ENCODE peak calls at places on chromosomes 7 and 10, in nine cellular contexts. One of them, this sample, is unnamed.

GRCh38 chr7:151386301-151387160 is 23.3 kb downstream of the WDR86 start:
- DNase-seq in SW480: peak
- DNase-seq in retina: no peak
- DNase-seq in body of pancreas: peak
- DNase-seq in cardiac muscle cell: no peak
- DNase-seq in activated CD8-positive, alpha-beta memory T cell treated with anti-CD3 and anti-CD28 coated beads for 4 hours: no peak
- DNase-seq in T-helper 17 cell: no peak
- DNase-seq in CD8-positive, alpha-beta memory T cell: no peak
- DNase-seq in GM23248: no peak
- DNase-seq in this sample: no peak

GRCh38 chr7:80496586-80496985 is 15.3 kb downstream of the GNAT3 start:
- DNase-seq in SW480: no peak
- DNase-seq in retina: no peak
- DNase-seq in body of pancreas: no peak
- DNase-seq in cardiac muscle cell: no peak
- DNase-seq in activated CD8-positive, alpha-beta memory T cell treated with anti-CD3 and anti-CD28 coated beads for 4 hours: no peak
- DNase-seq in T-helper 17 cell: no peak
- DNase-seq in CD8-positive, alpha-beta memory T cell: no peak
- DNase-seq in GM23248: peak
- DNase-seq in this sample: no peak

GRCh38 chr10:49700997-49701396 is 21.5 kb downstream of the C10orf53 start:
- DNase-seq in SW480: peak
- DNase-seq in retina: no peak
- DNase-seq in body of pancreas: no peak
- DNase-seq in cardiac muscle cell: no peak
- DNase-seq in activated CD8-positive, alpha-beta memory T cell treated with anti-CD3 and anti-CD28 coated beads for 4 hours: no peak
- DNase-seq in T-helper 17 cell: no peak
- DNase-seq in CD8-positive, alpha-beta memory T cell: no peak
- DNase-seq in GM23248: no peak
- DNase-seq in this sample: no peak

GRCh38 chr10:104479906-104480579 is 126.4 kb downstream of the CFAP58 start:
- DNase-seq in SW480: no peak
- DNase-seq in retina: no peak
- DNase-seq in body of pancreas: no peak
- DNase-seq in cardiac muscle cell: peak
- DNase-seq in activated CD8-positive, alpha-beta memory T cell treated with anti-CD3 and anti-CD28 coated beads for 4 hours: no peak
- DNase-seq in T-helper 17 cell: no peak
- DNase-seq in CD8-positive, alpha-beta memory T cell: no peak
- DNase-seq in GM23248: no peak
- DNase-seq in this sample: no peak

GRCh38 chr10:125113661-125114388 is 46.5 kb downstream of the CTBP2 start:
- DNase-seq in SW480: no peak
- DNase-seq in retina: no peak
- DNase-seq in body of pancreas: no peak
- DNase-seq in cardiac muscle cell: peak
- DNase-seq in activated CD8-positive, alpha-beta memory T cell treated with anti-CD3 and anti-CD28 coated beads for 4 hours: no peak
- DNase-seq in T-helper 17 cell: no peak
- DNase-seq in CD8-positive, alpha-beta memory T cell: no peak
- DNase-seq in GM23248: peak
- DNase-seq in this sample: no peak

GRCh38 chr7:113159746-113160339 is 41.5 kb upstream of the SMIM30 start:
- DNase-seq in SW480: peak
- DNase-seq in retina: peak
- DNase-seq in body of pancreas: peak
- DNase-seq in cardiac muscle cell: peak
- DNase-seq in activated CD8-positive, alpha-beta memory T cell treated with anti-CD3 and anti-CD28 coated beads for 4 hours: no peak
- DNase-seq in T-helper 17 cell: no peak
- DNase-seq in CD8-positive, alpha-beta memory T cell: no peak
- DNase-seq in GM23248: peak
- DNase-seq in this sample: peak

GRCh38 chr10:7957591-7957990 is 96.9 kb upstream of the GATA3 start:
- DNase-seq in SW480: no peak
- DNase-seq in retina: no peak
- DNase-seq in body of pancreas: no peak
- DNase-seq in cardiac muscle cell: no peak
- DNase-seq in activated CD8-positive, alpha-beta memory T cell treated with anti-CD3 and anti-CD28 coated beads for 4 hours: no peak
- DNase-seq in T-helper 17 cell: no peak
- DNase-seq in CD8-positive, alpha-beta memory T cell: no peak
- DNase-seq in GM23248: no peak
- DNase-seq in this sample: no peak

GRCh38 chr10:119474606-119475005 is 67.9 kb downstream of the RGS10 start:
- DNase-seq in SW480: no peak
- DNase-seq in retina: no peak
- DNase-seq in body of pancreas: no peak
- DNase-seq in cardiac muscle cell: no peak
- DNase-seq in activated CD8-positive, alpha-beta memory T cell treated with anti-CD3 and anti-CD28 coated beads for 4 hours: no peak
- DNase-seq in T-helper 17 cell: no peak
- DNase-seq in CD8-positive, alpha-beta memory T cell: no peak
- DNase-seq in GM23248: no peak
- DNase-seq in this sample: no peak

GRCh38 chr10:82932426-82932825 is 1057.4 kb downstream of the NRG3 start:
- DNase-seq in SW480: no peak
- DNase-seq in retina: no peak
- DNase-seq in body of pancreas: no peak
- DNase-seq in cardiac muscle cell: no peak
- DNase-seq in activated CD8-positive, alpha-beta memory T cell treated with anti-CD3 and anti-CD28 coated beads for 4 hours: no peak
- DNase-seq in T-helper 17 cell: no peak
- DNase-seq in CD8-positive, alpha-beta memory T cell: no peak
- DNase-seq in GM23248: no peak
- DNase-seq in this sample: no peak

GRCh38 chr7:96720843-96721242 is 11.2 kb upstream of the SEM1 start:
- DNase-seq in SW480: no peak
- DNase-seq in retina: no peak
- DNase-seq in body of pancreas: no peak
- DNase-seq in cardiac muscle cell: peak
- DNase-seq in activated CD8-positive, alpha-beta memory T cell treated with anti-CD3 and anti-CD28 coated beads for 4 hours: no peak
- DNase-seq in T-helper 17 cell: no peak
- DNase-seq in CD8-positive, alpha-beta memory T cell: no peak
- DNase-seq in GM23248: no peak
- DNase-seq in this sample: no peak

GRCh38 chr10:65126288-65126687 is 1605.1 kb downstream of the REEP3 start:
- DNase-seq in SW480: no peak
- DNase-seq in retina: no peak
- DNase-seq in body of pancreas: no peak
- DNase-seq in cardiac muscle cell: no peak
- DNase-seq in activated CD8-positive, alpha-beta memory T cell treated with anti-CD3 and anti-CD28 coated beads for 4 hours: no peak
- DNase-seq in T-helper 17 cell: no peak
- DNase-seq in CD8-positive, alpha-beta memory T cell: no peak
- DNase-seq in GM23248: no peak
- DNase-seq in this sample: no peak

GRCh38 chr10:130554701-130555410 is 418.7 kb downstream of the GLRX3 start:
- DNase-seq in SW480: no peak
- DNase-seq in retina: no peak
- DNase-seq in body of pancreas: no peak
- DNase-seq in cardiac muscle cell: no peak
- DNase-seq in activated CD8-positive, alpha-beta memory T cell treated with anti-CD3 and anti-CD28 coated beads for 4 hours: no peak
- DNase-seq in T-helper 17 cell: no peak
- DNase-seq in CD8-positive, alpha-beta memory T cell: no peak
- DNase-seq in GM23248: no peak
- DNase-seq in this sample: no peak

GRCh38 chr10:43205681-43206390 is 61.0 kb downstream of the RASGEF1A start:
- DNase-seq in SW480: no peak
- DNase-seq in retina: peak
- DNase-seq in body of pancreas: peak
- DNase-seq in cardiac muscle cell: no peak
- DNase-seq in activated CD8-positive, alpha-beta memory T cell treated with anti-CD3 and anti-CD28 coated beads for 4 hours: no peak
- DNase-seq in T-helper 17 cell: no peak
- DNase-seq in CD8-positive, alpha-beta memory T cell: no peak
- DNase-seq in GM23248: no peak
- DNase-seq in this sample: no peak

GRCh38 chr7:122884186-122884585 is 2.1 kb downstream of the CADPS2 start:
- DNase-seq in SW480: peak
- DNase-seq in retina: peak
- DNase-seq in body of pancreas: no peak
- DNase-seq in cardiac muscle cell: no peak
- DNase-seq in activated CD8-positive, alpha-beta memory T cell treated with anti-CD3 and anti-CD28 coated beads for 4 hours: no peak
- DNase-seq in T-helper 17 cell: no peak
- DNase-seq in CD8-positive, alpha-beta memory T cell: no peak
- DNase-seq in GM23248: no peak
- DNase-seq in this sample: no peak

GRCh38 chr10:2909921-2910320 is 157.4 kb upstream of the PFKP start:
- DNase-seq in SW480: no peak
- DNase-seq in retina: no peak
- DNase-seq in body of pancreas: no peak
- DNase-seq in cardiac muscle cell: no peak
- DNase-seq in activated CD8-positive, alpha-beta memory T cell treated with anti-CD3 and anti-CD28 coated beads for 4 hours: no peak
- DNase-seq in T-helper 17 cell: no peak
- DNase-seq in CD8-positive, alpha-beta memory T cell: no peak
- DNase-seq in GM23248: no peak
- DNase-seq in this sample: no peak

GRCh38 chr10:45023426-45023825 is 22.7 kb downstream of the ZNF22 start:
- DNase-seq in SW480: no peak
- DNase-seq in retina: no peak
- DNase-seq in body of pancreas: no peak
- DNase-seq in cardiac muscle cell: no peak
- DNase-seq in activated CD8-positive, alpha-beta memory T cell treated with anti-CD3 and anti-CD28 coated beads for 4 hours: no peak
- DNase-seq in T-helper 17 cell: no peak
- DNase-seq in CD8-positive, alpha-beta memory T cell: no peak
- DNase-seq in GM23248: peak
- DNase-seq in this sample: no peak

GRCh38 chr10:122637371-122637770 is 62.3 kb downstream of the C10orf120 start:
- DNase-seq in SW480: no peak
- DNase-seq in retina: no peak
- DNase-seq in body of pancreas: peak
- DNase-seq in cardiac muscle cell: peak
- DNase-seq in activated CD8-positive, alpha-beta memory T cell treated with anti-CD3 and anti-CD28 coated beads for 4 hours: no peak
- DNase-seq in T-helper 17 cell: no peak
- DNase-seq in CD8-positive, alpha-beta memory T cell: no peak
- DNase-seq in GM23248: no peak
- DNase-seq in this sample: no peak

GRCh38 chr10:79068203-79068561 is 584 bp upstream of the ZMIZ1 start:
- DNase-seq in SW480: peak
- DNase-seq in retina: no peak
- DNase-seq in body of pancreas: no peak
- DNase-seq in cardiac muscle cell: peak
- DNase-seq in activated CD8-positive, alpha-beta memory T cell treated with anti-CD3 and anti-CD28 coated beads for 4 hours: no peak
- DNase-seq in T-helper 17 cell: no peak
- DNase-seq in CD8-positive, alpha-beta memory T cell: peak
- DNase-seq in GM23248: peak
- DNase-seq in this sample: no peak

This sample was measured in mucosa of gallbladder.